ENCODE peak calls at places on chromosomes 12 and 14, in six cellular contexts. Z is nephron progenitor cell; A is stimulated activated CD4-positive, alpha-beta T cell treated with anti-CD3 and anti-CD28 coated beads, Interleukin-4, amount 100 ng/mL, for 1 hour; N is upper lobe of left lung; B is lung; I is GM19239. P is an unnamed sample.

GRCh38 chr12:84913151-84913550 is 552 bp upstream of the SLC6A15 start:
- DNase-seq in Z (peak; percentile 16), I (no peak), N (no peak), A (no peak), B (no peak), P (no peak)

GRCh38 chr14:76828339-76829015 is 2.3 kb downstream of the LRRC74A start:
- DNase-seq in Z (no peak), N (no peak), A (no peak), B (no peak), I (no peak), P (no peak)

GRCh38 chr14:51004352-51004800 is 60.1 kb upstream of the PYGL start:
- DNase-seq in Z (no peak), A (no peak), I (no peak), N (peak; percentile 79), B (peak; percentile 56), P (no peak)

GRCh38 chr12:10169094-10169493 is 2.8 kb downstream of the OLR1 start:
- DNase-seq in A (no peak), I (no peak), N (no peak), B (no peak), Z (no peak), P (no peak)

GRCh38 chr12:51828951-51829581 is 19.5 kb downstream of the FIGNL2 start:
- DNase-seq in I (no peak), A (no peak), B (no peak), N (no peak), Z (no peak), P (no peak)

GRCh38 chr12:71152838-71153237 is 5.0 kb downstream of the TSPAN8 start:
- DNase-seq in Z (no peak), I (no peak), B (no peak), N (no peak), A (no peak), P (no peak)

GRCh38 chr12:49968431-49968830 is 4.3 kb upstream of the AQP6 start:
- DNase-seq in B (no peak), I (no peak), Z (no peak), A (no peak), N (no peak), P (no peak)

GRCh38 chr12:96130396-96131059 is 63.6 kb upstream of the ELK3 start:
- DNase-seq in A (no peak), I (no peak), Z (no peak), B (no peak), N (no peak), P (no peak)

GRCh38 chr12:67720383-67720856 is 71.9 kb downstream of the DYRK2 start:
- DNase-seq in I (no peak), A (no peak), N (no peak), Z (peak; percentile 23), B (no peak), P (no peak)

GRCh38 chr14:86646688-86647687 is 1117.0 kb downstream of the FLRT2 start:
- DNase-seq in Z (no peak), I (no peak), N (no peak), A (no peak), B (no peak), P (no peak)

GRCh38 chr12:49364989-49365388 is 2.3 kb upstream of the SPATS2 start:
- DNase-seq in A (no peak), N (no peak), Z (no peak), I (no peak), B (no peak), P (no peak)

GRCh38 chr14:104315625-104316024 is 177.2 kb downstream of the KIF26A start:
- DNase-seq in I (no peak), B (no peak), A (no peak), N (peak; percentile 8), Z (no peak), P (no peak)

GRCh38 chr12:64389154-64389553 is 1.4 kb downstream of the C12orf56 start:
- DNase-seq in Z (no peak), I (no peak), N (no peak), A (no peak), B (no peak), P (no peak)

GRCh38 chr12:121980211-121980891 is 41.3 kb upstream of the BCL7A start:
- DNase-seq in N (no peak), A (no peak), Z (no peak), I (no peak), B (no peak), P (peak; percentile 48)

GRCh38 chr14:73526036-73526984 is 10.6 kb upstream of the ACOT1 start:
- DNase-seq in A (no peak), N (peak; percentile 87), Z (no peak), B (peak; percentile 72), I (no peak), P (no peak)

GRCh38 chr12:15522574-15523187 is 200.4 kb downstream of the PTPRO start:
- DNase-seq in Z (no peak), A (no peak), N (no peak), I (no peak), B (no peak), P (peak; percentile 26)

GRCh38 chr12:94262228-94263010 is 114.0 kb downstream of the PLXNC1 start:
- DNase-seq in A (peak; percentile 68), N (peak; percentile 94), Z (no peak), B (peak; percentile 95), I (peak; percentile 41), P (peak; percentile 48)

GRCh38 chr12:132204822-132205270 is 60.6 kb downstream of the NOC4L start:
- DNase-seq in B (no peak), N (no peak), Z (no peak), A (no peak), I (no peak), P (no peak)

GRCh38 chr12:52175411-52176350 is 16.1 kb downstream of the KRT80 start:
- DNase-seq in I (no peak), A (no peak), Z (peak; percentile 20), B (no peak), N (no peak), P (no peak)

GRCh38 chr12:60162988-60163720 is 567.3 kb downstream of the SLC16A7 start:
- DNase-seq in Z (peak; percentile 4), I (no peak), B (no peak), A (no peak), N (no peak), P (no peak)

GRCh38 chr14:22836301-22837058 is at the start of gene MMP14:
- DNase-seq in A (no peak), N (peak; percentile 73), B (peak; percentile 76), I (peak; percentile 10), Z (peak; percentile 57), P (peak; percentile 41)

GRCh38 chr12:72647139-72647538 is 375.0 kb downstream of the TRHDE start:
- DNase-seq in N (no peak), I (no peak), Z (no peak), A (no peak), B (no peak), P (no peak)

GRCh38 chr14:22699801-22700564 is 55.8 kb upstream of the OR6J1 start:
- DNase-seq in Z (no peak), A (no peak), B (no peak), I (no peak), N (no peak), P (no peak)

GRCh38 chr12:15540469-15540872 is 218.2 kb downstream of the PTPRO start:
- DNase-seq in B (no peak), N (no peak), Z (no peak), A (no peak), I (no peak), P (no peak)

GRCh38 chr12:104788848-104789271 is 169.2 kb downstream of the SLC41A2 start:
- DNase-seq in A (no peak), Z (no peak), I (no peak), N (no peak), B (no peak), P (no peak)

GRCh38 chr12:40691913-40692616 is at the start of gene CNTN1:
- DNase-seq in N (peak; percentile 69), B (peak; percentile 61), Z (peak; percentile 83), I (no peak), A (no peak), P (peak; percentile 84)

GRCh38 chr14:96261053-96261452 is 5.0 kb downstream of the BDKRB1 start:
- DNase-seq in I (no peak), N (no peak), A (no peak), B (no peak), Z (no peak), P (no peak)

GRCh38 chr12:22626429-22626828 is 1.5 kb downstream of the ETNK1 start:
- DNase-seq in B (no peak), N (no peak), I (peak; percentile 6), Z (no peak), A (no peak), P (peak; percentile 57)

GRCh38 chr14:38290601-38291190 is 34.8 kb upstream of the CLEC14A start:
- DNase-seq in A (no peak), Z (no peak), I (no peak), N (no peak), B (peak; percentile 33), P (no peak)

GRCh38 chr12:75974323-75975273 is 57.0 kb downstream of the PHLDA1 start:
- DNase-seq in Z (no peak), N (peak; percentile 54), B (no peak), I (no peak), A (no peak), P (no peak)

GRCh38 chr12:79422060-79422812 is 268.5 kb downstream of the PAWR start:
- DNase-seq in N (no peak), Z (no peak), B (no peak), A (no peak), I (no peak), P (no peak)

GRCh38 chr14:50014809-50015208 is 101.6 kb downstream of the VCPKMT start:
- DNase-seq in B (no peak), A (no peak), N (no peak), I (no peak), Z (no peak), P (no peak)

GRCh38 chr12:21940549-21940948 is 677 bp downstream of the ABCC9 start:
- DNase-seq in B (no peak), N (peak; percentile 22), I (no peak), A (no peak), Z (no peak), P (no peak)

GRCh38 chr12:67813509-67813908 is 165.0 kb downstream of the DYRK2 start:
- DNase-seq in I (no peak), B (no peak), A (no peak), Z (no peak), N (no peak), P (no peak)

GRCh38 chr12:57590536-57590891 is 478 bp upstream of the PIP4K2C start:
- DNase-seq in Z (no peak), A (no peak), N (no peak), B (no peak), I (no peak), P (no peak)

GRCh38 chr12:123982269-123982668 is 9.3 kb downstream of the ZNF664 start:
- DNase-seq in N (no peak), B (no peak), Z (no peak), I (no peak), A (no peak), P (no peak)

P was measured in GM13977.